ENCODE peak calls at places on chromosome 7, in eight cellular contexts. Q is GM06990, O is retinal pigment epithelial cell, A is ovary, S is fibroblast of the aortic adventitia, I is HFFc6, E is hepatocyte, M is transverse colon. R is an unnamed sample.
A peak's percentile ranks its signal among the peaks of the same experiment; 100 is the strongest.

GRCh38 chr7:53431901-53432300 is 396.5 kb downstream of the POM121L12 start:
- DNase-seq in Q (no peak), O (no peak), A (no peak), S (no peak), I (no peak), E (no peak), M (no peak), R (no peak)

GRCh38 chr7:79709574-79710409 is 256.3 kb upstream of the MAGI2 start:
- DNase-seq in Q (no peak), O (no peak), A (no peak), S (peak; percentile 65), I (peak; percentile 4), E (no peak), M (peak; percentile 15), R (no peak)

GRCh38 chr7:91784469-91784868 is 96.0 kb downstream of the MTERF1 start:
- DNase-seq in Q (no peak), O (peak; percentile 48), A (no peak), S (peak; percentile 86), I (peak; percentile 67), E (peak; percentile 58), M (no peak), R (no peak)

GRCh38 chr7:30476401-30477145 is 2.0 kb downstream of the NOD1 start:
- DNase-seq in Q (no peak), O (no peak), A (no peak), S (peak; percentile 56), I (no peak), E (no peak), M (no peak), R (no peak)

GRCh38 chr7:134548877-134549276 is at the start of gene AKR1B15:
- DNase-seq in Q (peak; percentile 67), O (no peak), A (no peak), S (no peak), I (peak; percentile 10), E (no peak), M (no peak), R (no peak)

GRCh38 chr7:75944507-75944906 is 29.6 kb downstream of the POR start:
- DNase-seq in Q (no peak), O (no peak), A (no peak), S (no peak), I (no peak), E (no peak), M (no peak), R (no peak)

GRCh38 chr7:357531-358209 is 67.7 kb downstream of the FOXL3 start:
- DNase-seq in Q (no peak), O (no peak), A (no peak), S (no peak), I (no peak), E (no peak), M (no peak), R (no peak)

GRCh38 chr7:43594020-43594419 is 11.1 kb downstream of the STK17A start:
- DNase-seq in Q (no peak), O (no peak), A (no peak), S (no peak), I (no peak), E (no peak), M (no peak), R (no peak)

GRCh38 chr7:77450054-77450453 is 33.9 kb upstream of the GSAP start:
- DNase-seq in Q (no peak), O (no peak), A (no peak), S (peak; percentile 34), I (peak; percentile 63), E (no peak), M (no peak), R (no peak)

GRCh38 chr7:66500087-66500486 is 128.6 kb upstream of the KCTD7 start:
- DNase-seq in Q (no peak), O (peak; percentile 21), A (peak; percentile 2), S (no peak), I (peak; percentile 24), E (peak; percentile 39), M (no peak), R (peak; percentile 30)

GRCh38 chr7:91230100-91230499 is 34.1 kb upstream of the FZD1 start:
- DNase-seq in Q (no peak), O (no peak), A (no peak), S (no peak), I (no peak), E (no peak), M (no peak), R (no peak)

GRCh38 chr7:298739-299138 is 8.8 kb downstream of the FOXL3 start:
- DNase-seq in Q (no peak), O (no peak), A (no peak), S (no peak), I (no peak), E (no peak), M (no peak), R (no peak)

GRCh38 chr7:157996359-157997079 is 591.1 kb downstream of the PTPRN2 start:
- DNase-seq in Q (no peak), O (no peak), A (no peak), S (no peak), I (no peak), E (no peak), M (no peak), R (no peak)

GRCh38 chr7:25894002-25894901 is 257.7 kb upstream of the NFE2L3 start:
- DNase-seq in Q (peak; percentile 61), O (no peak), A (no peak), S (no peak), I (no peak), E (peak; percentile 48), M (peak; percentile 71), R (peak; percentile 79)

GRCh38 chr7:2786607-2787116 is 57.4 kb downstream of the GNA12 start:
- DNase-seq in Q (no peak), O (no peak), A (no peak), S (no peak), I (no peak), E (no peak), M (no peak), R (no peak)

GRCh38 chr7:155778349-155778748 is 33.9 kb downstream of the SHH start:
- DNase-seq in Q (no peak), O (no peak), A (no peak), S (no peak), I (no peak), E (no peak), M (no peak), R (peak; percentile 57)

GRCh38 chr7:6528401-6529130 is 22.7 kb downstream of the GRID2IP start:
- DNase-seq in Q (no peak), O (no peak), A (no peak), S (no peak), I (no peak), E (no peak), M (no peak), R (no peak)

GRCh38 chr7:6531492-6532279 is 19.6 kb downstream of the GRID2IP start:
- DNase-seq in Q (no peak), O (no peak), A (no peak), S (no peak), I (no peak), E (no peak), M (no peak), R (no peak)

GRCh38 chr7:6532516-6532915 is 18.7 kb downstream of the GRID2IP start:
- DNase-seq in Q (no peak), O (no peak), A (no peak), S (no peak), I (no peak), E (no peak), M (no peak), R (no peak)

GRCh38 chr7:6529643-6530042 is 21.6 kb downstream of the GRID2IP start:
- DNase-seq in Q (no peak), O (no peak), A (no peak), S (no peak), I (no peak), E (no peak), M (no peak), R (no peak)

GRCh38 chr7:6530626-6531491 is 20.4 kb downstream of the GRID2IP start:
- DNase-seq in Q (peak; percentile 48), O (no peak), A (no peak), S (no peak), I (no peak), E (no peak), M (peak; percentile 67), R (peak; percentile 52)
- TF ChIP-seq CTCF in Q (no peak), O (no peak), A (no peak), S (no peak), I (no peak), E (no peak), M (no peak), R (no peak)

DNA sequence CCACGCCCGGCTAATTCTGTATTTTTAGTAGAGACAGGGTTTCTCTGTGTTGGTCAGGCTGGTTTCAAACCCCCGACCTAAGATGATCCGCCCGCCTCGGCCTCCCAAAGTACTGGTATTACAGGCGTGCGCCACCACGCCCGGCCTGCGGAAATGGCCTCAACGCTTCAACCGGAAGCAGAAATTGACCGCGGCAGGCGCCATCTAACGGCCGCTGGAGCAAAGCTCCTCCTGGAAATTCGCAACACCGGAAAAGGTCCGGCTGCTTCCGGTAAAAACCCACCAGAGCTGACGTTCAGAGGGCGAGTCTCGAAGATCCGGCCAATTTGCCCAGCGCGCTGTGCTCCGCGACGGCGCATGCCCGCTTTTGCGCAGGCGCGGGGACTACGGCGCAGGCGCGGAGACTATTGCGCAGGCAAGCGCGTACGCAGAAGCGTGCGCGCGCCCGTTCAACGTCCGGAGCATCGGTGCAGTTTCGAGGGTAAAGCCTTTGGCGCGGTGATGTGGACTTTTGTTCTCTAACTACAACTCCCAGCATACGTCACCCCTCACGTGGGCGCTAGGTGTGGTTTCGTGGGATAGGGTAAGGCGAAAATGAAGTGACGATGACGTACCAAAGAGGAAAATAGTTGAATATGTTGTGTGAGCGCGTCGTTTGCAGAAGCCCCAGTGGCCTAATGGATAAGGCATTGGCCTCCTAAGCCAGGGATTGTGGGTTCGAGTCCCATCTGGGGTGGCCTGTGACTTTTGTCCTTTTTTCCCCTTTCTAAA is 915 bp upstream of the FMC1 start:
- DNase-seq in Q (peak; percentile 100), O (peak; percentile 99), A (peak; percentile 97), S (peak; percentile 100), I (peak; percentile 98), E (peak; percentile 99), M (peak; percentile 99), R (peak; percentile 100)
- TF ChIP-seq CTCF in Q (peak; percentile 81), O (peak; percentile 78), A (peak; percentile 85), S (peak; percentile 81), I (peak; percentile 84), E (peak; percentile 92), M (peak; percentile 88), R (peak; percentile 90)

GRCh38 chr7:1370738-1371137 is 88.5 kb downstream of the MICALL2 start:
- DNase-seq in Q (no peak), O (no peak), A (no peak), S (no peak), I (no peak), E (no peak), M (no peak), R (no peak)
- TF ChIP-seq CTCF in Q (no peak), O (no peak), A (no peak), S (no peak), I (no peak), E (no peak), M (no peak), R (no peak)

DNA sequence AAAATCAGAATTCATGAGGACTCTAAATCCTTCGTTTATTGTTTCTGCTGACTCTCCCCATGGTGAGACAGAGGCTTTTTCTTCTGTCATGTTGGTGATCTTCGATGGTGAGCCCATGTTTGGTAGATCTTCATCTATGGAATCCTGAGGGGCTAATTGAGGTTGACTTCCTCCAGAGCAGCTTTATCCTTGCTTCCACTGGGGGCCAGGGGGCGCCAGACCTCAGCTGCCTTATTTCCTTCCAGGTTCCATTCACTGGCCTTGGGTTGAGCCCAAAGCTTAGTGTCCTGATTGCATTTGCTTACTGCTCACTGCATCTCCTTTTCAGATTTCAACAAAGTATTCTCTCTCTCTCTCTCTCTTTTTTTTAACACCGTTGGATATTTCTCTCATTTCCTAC is 80.7 kb downstream of the GCC1 start:
- DNase-seq in Q (no peak), O (no peak), A (no peak), S (peak; percentile 14), I (no peak), E (peak; percentile 6), M (peak; percentile 12), R (peak; percentile 53)
- TF ChIP-seq CTCF in Q (peak; percentile 70), O (peak; percentile 62), A (no peak), S (peak; percentile 57), I (peak; percentile 67), E (peak; percentile 23), M (no peak), R (peak; percentile 54)

GRCh38 chr7:73522081-73522818 is at the start of gene BAZ1B:
- DNase-seq in Q (peak; percentile 100), O (peak; percentile 92), A (peak; percentile 97), S (peak; percentile 99), I (peak; percentile 96), E (peak; percentile 98), M (peak; percentile 98), R (peak; percentile 99)
- TF ChIP-seq CTCF in Q (no peak), O (no peak), A (no peak), S (peak; percentile 21), I (peak; percentile 61), E (peak; percentile 4), M (peak; percentile 56), R (no peak)

R was measured in Caco-2.